ENCODE peak calls at places on chromosomes 4 and X, in eight cellular contexts. E is activated B cell treated with CpG ODN at 0.5 μM for 24 hours; R is CD4-positive, alpha-beta T cell; L is HFF-Myc; D is fibroblast of pulmonary artery; B is adrenal gland; X is RWPE1; M is AG09309. P is an unnamed sample.

GRCh38 chr4:147760695-147761094 is 28.8 kb downstream of the ARHGAP10 start:
- DNase-seq in B (peak; percentile 35), X (no peak), L (no peak), M (no peak), R (no peak), E (no peak), D (no peak), P (no peak)

GRCh38 chr4:159358226-159358625 is 255.3 kb downstream of the RAPGEF2 start:
- DNase-seq in E (no peak), X (peak; percentile 18), B (no peak), R (no peak), D (peak; percentile 68), L (peak; percentile 10), M (peak; percentile 62), P (no peak)

GRCh38 chr4:15173251-15173650 is 171.0 kb downstream of the CPEB2 start:
- DNase-seq in R (no peak), X (no peak), M (no peak), B (no peak), D (no peak), L (no peak), E (no peak), P (no peak)

GRCh38 chrX:29487214-29487613 is 728.1 kb upstream of the MAGEB2 start:
- DNase-seq in X (no peak), B (no peak), E (no peak), R (no peak), M (no peak), D (no peak), L (no peak), P (no peak)

GRCh38 chr4:112735474-112735951 is 98.6 kb downstream of the LARP7 start:
- DNase-seq in R (no peak), M (no peak), B (no peak), D (no peak), L (no peak), E (no peak), X (no peak), P (no peak)

GRCh38 chr4:55038176-55038890 is 87.1 kb downstream of the KDR start:
- DNase-seq in M (no peak), B (peak; percentile 32), L (no peak), E (no peak), D (peak; percentile 90), R (no peak), X (peak; percentile 40), P (peak; percentile 77)

GRCh38 chrX:31540313-31540712 is 468.5 kb upstream of the FTHL17 start:
- DNase-seq in M (no peak), D (no peak), X (no peak), R (no peak), B (no peak), L (no peak), E (no peak), P (no peak)

GRCh38 chr4:14403132-14403531 is 599.1 kb upstream of the CPEB2 start:
- DNase-seq in X (no peak), L (no peak), M (no peak), B (no peak), R (no peak), D (no peak), E (no peak), P (no peak)

GRCh38 chr4:3465698-3466671 is 2.9 kb downstream of the DOK7 start:
- DNase-seq in E (no peak), M (no peak), D (no peak), R (no peak), B (no peak), L (no peak), X (no peak), P (no peak)
- TF ChIP-seq CTCF in E (no peak), M (peak; percentile 11), D (peak; percentile 9), R (no peak), B (no peak), L (peak; percentile 36), X (no peak), P (no peak)

DNA sequence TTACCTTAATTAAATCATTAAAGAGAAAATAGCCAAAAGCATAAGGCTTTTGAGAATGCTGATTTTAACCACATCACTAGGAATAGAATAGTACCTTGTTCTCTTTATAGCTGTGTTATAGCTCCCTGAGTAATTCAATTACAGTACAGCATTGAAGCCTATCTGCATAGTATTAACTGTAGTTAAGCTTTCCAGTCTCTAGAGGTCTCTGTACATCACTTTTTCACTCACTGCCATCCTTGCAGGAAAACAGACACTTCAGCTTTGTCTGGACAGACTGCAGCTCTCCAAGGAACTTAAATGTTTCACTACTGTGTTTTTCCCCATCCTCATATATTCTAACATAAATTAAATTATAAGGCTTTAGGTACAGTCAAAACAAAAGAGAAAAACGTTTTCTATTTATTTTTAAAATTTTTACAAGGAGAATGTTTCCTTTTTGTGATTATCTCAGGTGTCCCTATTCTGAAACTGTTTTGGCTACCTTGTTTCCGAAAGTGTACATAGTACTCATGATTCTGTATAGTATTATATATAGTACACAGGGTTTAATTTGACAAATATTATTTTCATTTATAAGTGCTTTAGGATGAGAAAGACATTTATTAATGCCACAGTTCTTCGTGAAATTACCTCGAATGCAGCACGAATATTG is 407.9 kb downstream of the PCDH18 start:
- DNase-seq in M (peak; percentile 60), R (no peak), E (no peak), L (peak; percentile 74), D (peak; percentile 79), X (peak; percentile 15), B (no peak), P (peak; percentile 77)
- TF ChIP-seq CTCF in M (peak; percentile 63), R (no peak), E (no peak), L (peak; percentile 63), D (peak; percentile 69), X (peak; percentile 69), B (peak; percentile 57), P (peak; percentile 60)

GRCh38 chrX:106392346-106392745 is 219.4 kb upstream of the RADX start:
- DNase-seq in M (no peak), L (no peak), B (no peak), E (no peak), X (no peak), D (no peak), R (no peak), P (no peak)

GRCh38 chrX:106401965-106402559 is 209.7 kb upstream of the RADX start:
- DNase-seq in M (no peak), L (no peak), D (no peak), E (no peak), X (no peak), B (no peak), R (no peak), P (no peak)

GRCh38 chrX:106397788-106398538 is 213.8 kb upstream of the RADX start:
- DNase-seq in E (no peak), R (no peak), M (no peak), D (peak; percentile 56), X (peak; percentile 13), L (no peak), B (no peak), P (peak; percentile 38)
- TF ChIP-seq CTCF in E (no peak), R (no peak), M (no peak), D (peak; percentile 28), X (no peak), L (no peak), B (peak; percentile 22), P (peak; percentile 42)

DNA sequence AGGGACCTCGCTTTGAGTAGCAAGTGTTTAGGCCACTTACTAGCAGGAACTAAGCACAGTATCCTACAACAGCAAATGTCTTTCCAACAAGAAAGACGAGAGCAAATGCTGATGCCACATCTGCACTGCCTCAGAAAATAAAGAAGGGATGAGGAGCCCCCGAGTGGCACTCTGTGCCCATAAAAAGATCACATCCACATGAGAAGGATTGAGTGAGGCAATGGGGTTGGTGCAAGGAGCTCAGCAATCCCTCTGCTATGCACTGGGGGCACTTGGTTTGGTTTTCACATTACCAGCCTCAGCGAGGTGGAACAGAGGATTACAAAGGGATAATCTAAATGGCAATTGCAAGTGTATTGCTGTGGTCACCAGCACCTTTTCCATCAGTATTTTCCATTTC is 252.8 kb upstream of the SLC7A11 start:
- DNase-seq in E (no peak), X (peak; percentile 10), R (no peak), B (no peak), M (no peak), D (peak; percentile 67), L (peak; percentile 7), P (peak; percentile 60)
- TF ChIP-seq CTCF in E (no peak), X (no peak), R (no peak), B (no peak), M (peak; percentile 9), D (peak; percentile 42), L (no peak), P (peak; percentile 41)

DNA sequence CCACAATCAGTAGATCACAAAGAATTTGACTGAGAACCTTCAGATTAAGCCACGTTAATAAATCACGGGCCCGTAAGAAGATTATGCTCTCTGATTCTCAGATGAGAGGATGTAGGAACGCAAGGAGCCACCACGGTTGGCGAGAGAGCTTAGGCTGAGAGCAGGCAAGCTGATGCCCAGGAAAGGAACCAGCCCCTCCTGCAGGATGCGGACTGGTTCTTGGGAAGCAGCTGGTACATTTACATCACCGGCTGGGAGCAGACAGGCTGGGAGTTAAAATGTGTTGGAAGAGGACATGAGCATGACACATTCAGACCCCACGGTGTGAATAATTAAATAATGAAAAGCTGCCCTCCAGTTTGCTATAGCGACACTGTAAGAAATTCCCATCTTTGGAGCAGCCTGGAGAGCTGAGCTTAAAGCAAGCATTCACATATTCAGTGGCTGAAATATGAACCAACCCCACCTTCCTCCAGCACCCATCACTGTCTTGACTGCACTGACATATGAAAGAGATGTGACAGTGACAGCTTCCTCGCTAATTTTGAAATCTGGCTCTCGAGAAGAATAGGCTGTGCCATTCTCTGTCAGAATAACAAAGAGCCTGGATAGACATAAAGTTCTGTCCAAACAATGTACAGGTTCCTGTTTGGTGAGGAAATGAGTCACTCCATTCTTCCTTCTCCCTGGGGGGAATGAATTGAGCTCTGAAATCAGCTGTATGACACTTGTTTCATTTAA is 33.1 kb downstream of the LNX1 start:
- DNase-seq in E (no peak), B (no peak), R (no peak), X (peak; percentile 76), L (no peak), M (no peak), D (peak; percentile 75), P (peak; percentile 83)
- TF ChIP-seq CTCF in E (no peak), B (no peak), R (no peak), X (no peak), L (no peak), M (no peak), D (no peak), P (no peak)

DNA sequence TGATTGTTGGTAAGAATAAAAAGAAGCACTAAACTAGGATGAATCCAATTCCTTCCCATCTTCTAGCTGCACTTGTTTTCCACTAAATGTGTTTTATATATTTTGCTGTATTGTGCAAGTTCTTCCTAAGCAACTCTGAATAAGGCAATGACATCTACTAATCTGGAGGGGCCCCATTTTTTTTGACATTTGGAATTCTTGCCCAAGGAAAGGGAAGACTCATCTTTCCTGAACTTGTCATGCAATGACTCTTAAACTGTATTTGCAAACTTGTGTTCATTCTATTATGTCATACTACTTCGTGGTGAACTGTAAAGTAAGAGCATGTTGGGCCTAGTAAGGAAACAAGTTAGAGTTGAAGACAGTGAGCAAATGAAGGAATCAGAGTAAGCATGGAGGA is 45.9 kb downstream of the FREM3 start:
- DNase-seq in M (no peak), D (no peak), E (no peak), R (no peak), X (no peak), B (no peak), L (no peak), P (no peak)
- TF ChIP-seq CTCF in M (no peak), D (no peak), E (no peak), R (no peak), X (no peak), B (no peak), L (no peak), P (no peak)

DNA sequence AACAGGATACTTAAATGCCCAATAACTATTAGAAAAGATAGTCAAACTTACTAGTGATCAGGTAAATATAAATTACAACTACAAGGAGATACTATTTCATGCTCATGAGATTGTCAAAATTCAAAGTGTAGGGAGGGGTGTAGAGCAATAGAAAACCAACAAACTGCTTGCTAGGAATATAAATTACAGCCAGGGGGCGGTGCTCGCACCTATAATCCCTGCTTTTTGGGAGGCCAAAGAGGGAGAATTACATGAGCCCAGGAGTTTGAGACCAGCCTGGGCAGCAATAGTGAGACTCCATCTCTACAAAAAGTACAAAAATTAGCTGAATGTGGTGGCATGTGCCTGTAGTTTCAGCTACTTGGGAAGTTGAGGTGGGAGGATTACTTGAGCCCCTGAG is 556.5 kb upstream of the NR3C2 start:
- DNase-seq in X (no peak), M (no peak), E (no peak), L (peak; percentile 2), B (no peak), D (peak; percentile 22), R (no peak), P (peak; percentile 33)
- TF ChIP-seq CTCF in X (no peak), M (peak; percentile 54), E (no peak), L (peak; percentile 28), B (no peak), D (peak; percentile 32), R (no peak), P (peak; percentile 19)

P was measured in MCF 10A.